ENCODE peak calls at places on chromosomes 13 and 19, in six cellular contexts. E is ovary, L is K562, T is tibial nerve, I is transverse colon, G is stomach. W is an unnamed sample.

GRCh38 chr19:42198676-42199439 is 18.6 kb downstream of the DEDD2 start:
- DNase-seq in E (no peak), L (no peak), T (no peak), I (peak; percentile 72), G (peak; percentile 44), W (no peak)

GRCh38 chr13:51785592-51786424 is 18.2 kb downstream of the DHRS12 start:
- DNase-seq in E (peak; percentile 53), L (peak; percentile 66), T (no peak), I (no peak), G (peak; percentile 51), W (no peak)

GRCh38 chr13:108877300-108877699 is 247.9 kb downstream of the MYO16 start:
- DNase-seq in E (no peak), L (no peak), T (no peak), I (no peak), G (no peak), W (no peak)

GRCh38 chr19:47161876-47162489 is 31.3 kb downstream of the SAE1 start:
- DNase-seq in E (no peak), L (no peak), T (no peak), I (no peak), G (no peak), W (no peak)

GRCh38 chr13:97439196-97439595 is 5.2 kb downstream of the RAP2A start:
- DNase-seq in E (no peak), L (no peak), T (no peak), I (no peak), G (no peak), W (no peak)

GRCh38 chr19:13337181-13337580 is 169.1 kb downstream of the CACNA1A start:
- DNase-seq in E (no peak), L (no peak), T (no peak), I (no peak), G (no peak), W (no peak)

GRCh38 chr13:94251801-94252200 is 227.7 kb downstream of the DCT start:
- DNase-seq in E (peak; percentile 66), L (no peak), T (no peak), I (no peak), G (no peak), W (no peak)

GRCh38 chr19:9645466-9645865 is 24.4 kb upstream of the ZNF561 start:
- DNase-seq in E (no peak), L (peak; percentile 24), T (no peak), I (no peak), G (no peak), W (no peak)

GRCh38 chr19:49491030-49491803 is 3.8 kb downstream of the RPL13A start:
- DNase-seq in E (peak; percentile 31), L (no peak), T (no peak), I (no peak), G (no peak), W (no peak)

GRCh38 chr13:19713186-19713965 is 69.4 kb downstream of the PSPC1 start:
- DNase-seq in E (no peak), L (peak; percentile 50), T (no peak), I (no peak), G (no peak), W (no peak)

GRCh38 chr13:79642596-79642995 is 161.6 kb downstream of the NDFIP2 start:
- DNase-seq in E (no peak), L (no peak), T (no peak), I (no peak), G (no peak), W (no peak)

GRCh38 chr19:1052349-1052967 is 12.6 kb downstream of the ABCA7 start:
- DNase-seq in E (no peak), L (peak; percentile 45), T (no peak), I (no peak), G (no peak), W (no peak)

GRCh38 chr19:17075860-17076538 is 422 bp downstream of the MYO9B start:
- DNase-seq in E (peak; percentile 44), L (peak; percentile 52), T (no peak), I (peak; percentile 51), G (peak; percentile 37), W (no peak)

GRCh38 chr13:106484755-106485193 is 50.7 kb downstream of the EFNB2 start:
- DNase-seq in E (peak; percentile 14), L (no peak), T (no peak), I (no peak), G (no peak), W (no peak)
- TF ChIP-seq EP300 in E (no peak), L (no peak), T (no peak), I (no peak), G (no peak), W (peak; percentile 29)

DNA sequence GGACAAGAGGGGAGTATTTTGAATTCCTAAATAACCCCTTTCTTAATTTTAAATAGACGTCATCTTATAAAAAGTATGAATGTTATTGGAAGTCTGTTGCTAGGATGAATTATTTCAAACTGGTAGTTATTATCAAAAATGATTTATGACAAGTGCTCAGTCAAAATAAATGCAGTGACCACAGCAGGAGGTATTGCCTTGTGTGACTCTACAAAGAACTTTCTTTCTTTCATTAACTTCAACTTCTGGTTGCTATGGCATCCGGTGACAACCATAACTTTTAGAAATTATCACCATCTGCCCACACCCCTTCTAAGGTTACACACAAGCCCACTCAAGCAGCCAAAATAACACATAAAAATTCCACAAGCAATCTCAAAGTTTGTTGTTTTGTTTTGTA is 189.9 kb downstream of the DACH1 start:
- DNase-seq in E (no peak), L (no peak), T (no peak), I (no peak), G (no peak), W (no peak)
- TF ChIP-seq EP300 in E (no peak), L (no peak), T (no peak), I (no peak), G (no peak), W (no peak)

GRCh38 chr13:91809161-91809560 is 410.7 kb downstream of the GPC5 start:
- DNase-seq in E (no peak), L (no peak), T (no peak), I (no peak), G (no peak), W (no peak)
- TF ChIP-seq EP300 in E (no peak), L (no peak), T (no peak), I (no peak), G (no peak), W (no peak)

GRCh38 chr19:2495651-2496316 is 19.9 kb downstream of the GADD45B start:
- DNase-seq in E (peak; percentile 48), L (no peak), T (no peak), I (peak; percentile 63), G (peak; percentile 65), W (no peak)

GRCh38 chr19:2494084-2494446 is 18.1 kb downstream of the GADD45B start:
- DNase-seq in E (no peak), L (no peak), T (no peak), I (no peak), G (no peak), W (no peak)

GRCh38 chr19:2494447-2495129 is 18.7 kb downstream of the GADD45B start:
- DNase-seq in E (peak; percentile 66), L (peak; percentile 40), T (peak; percentile 60), I (peak; percentile 82), G (peak; percentile 80), W (no peak)

GRCh38 chr19:2497186-2497585 is 21.3 kb downstream of the GADD45B start:
- DNase-seq in E (no peak), L (no peak), T (no peak), I (no peak), G (no peak), W (no peak)

GRCh38 chr19:2495130-2495641 is 19.3 kb downstream of the GADD45B start:
- DNase-seq in E (peak; percentile 68), L (no peak), T (peak; percentile 53), I (peak; percentile 93), G (peak; percentile 96), W (no peak)
- TF ChIP-seq EP300 in E (no peak), L (no peak), T (no peak), I (no peak), G (no peak), W (peak; percentile 37)

DNA sequence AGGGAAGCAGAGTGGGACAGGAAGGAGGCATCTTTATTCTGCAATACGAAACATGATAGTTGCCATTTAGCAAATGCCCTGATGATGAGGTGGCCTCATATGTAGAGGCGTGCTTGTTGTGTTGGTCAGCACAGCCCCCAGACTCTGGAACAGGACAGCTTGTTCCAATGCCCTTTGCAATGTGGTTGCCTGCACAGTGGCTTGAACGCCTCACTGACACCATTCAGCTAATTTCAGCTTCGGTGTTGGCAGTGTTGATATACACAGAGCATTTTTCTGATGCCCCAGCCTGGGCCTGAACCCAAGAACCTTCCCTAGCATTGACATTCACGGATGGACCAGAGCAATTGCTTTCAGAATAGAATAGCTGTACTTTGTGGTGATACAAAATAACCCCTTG is 133.3 kb downstream of the HS6ST3 start:
- DNase-seq in E (no peak), L (no peak), T (no peak), I (no peak), G (no peak), W (no peak)
- TF ChIP-seq EP300 in E (no peak), L (no peak), T (no peak), I (no peak), G (peak; percentile 47), W (peak; percentile 99)

DNA sequence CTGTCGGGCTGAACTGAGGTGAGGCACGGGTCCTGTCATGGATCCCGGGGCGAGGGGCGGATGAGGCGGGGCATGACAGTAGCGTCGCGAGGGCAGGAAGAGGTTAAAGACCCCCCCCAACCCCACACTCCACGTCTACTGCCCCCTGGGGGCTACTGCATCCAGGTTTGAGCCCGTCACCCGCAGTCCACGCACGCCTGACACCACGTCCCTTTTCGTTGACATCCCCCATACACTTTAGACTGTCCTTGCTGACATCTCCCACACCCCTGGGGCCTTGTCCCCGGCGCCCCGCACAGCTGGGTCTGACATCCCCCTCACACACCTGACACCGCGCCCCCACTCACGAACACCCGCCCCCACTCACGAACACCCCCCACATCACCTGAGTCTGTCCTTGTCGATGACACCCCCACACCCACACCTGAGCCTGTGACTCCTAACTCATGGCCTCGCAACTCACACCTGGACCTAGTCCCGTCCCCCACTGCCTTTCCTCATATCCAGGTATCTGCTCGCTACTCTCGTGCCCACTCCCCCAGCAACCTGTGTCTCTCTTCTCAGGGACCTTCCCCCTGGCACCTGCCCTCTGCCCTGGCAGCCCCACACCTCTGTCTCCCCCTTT is 416 bp downstream of the SLC25A42 start:
- DNase-seq in E (peak; percentile 33), L (no peak), T (no peak), I (peak; percentile 27), G (no peak), W (no peak)
- TF ChIP-seq EP300 in E (no peak), L (no peak), T (no peak), I (no peak), G (no peak), W (no peak)

W was measured in esophagus muscularis mucosa.